ENCODE peak calls at places on chromosomes 13 and 19, in ten cellular contexts. L is chondrocyte; F is psoas muscle; R is stimulated activated CD8-positive, alpha-beta memory T cell treated with anti-CD3 and anti-CD28 coated beads, Interleukin-12 subunit alpha, Interleukin-12 subunit beta, amount 100 ng/mL, for 1 hour; D is colonic mucosa; E is activated T-helper 1 cell treated with anti-CD3 and anti-CD28 coated beads, Interleukin-12 subunit alpha, Interleukin-12 subunit beta, Interleukin-2, Interleukin-4 antibody, amounts not matched to agents 30 ng/mL and 10 ng/mL and 1 ng/mL, durations not matched to agents 14 hours and 24 hours and 36 hours; K is head of caudate nucleus; G is foreskin melanocyte; A is RCC 7860; Z is central memory CD4-positive, alpha-beta T cell. I is an unnamed sample.

GRCh38 chr19:34481861-34482379 is 362 bp downstream of the WTIP start:
- DNase-seq in L (peak; percentile 69), F (peak; percentile 52), R (no peak), D (no peak), E (no peak), K (no peak), G (no peak), A (no peak), Z (no peak), I (no peak)

GRCh38 chr19:45526143-45526542 is 18.9 kb downstream of the VASP start:
- DNase-seq in L (no peak), F (peak; percentile 88), R (no peak), D (peak; percentile 73), E (no peak), K (peak; percentile 57), G (peak; percentile 56), A (no peak), Z (no peak), I (peak; percentile 57)

GRCh38 chr13:101289764-101290163 is 126.5 kb downstream of the NALCN start:
- DNase-seq in L (no peak), F (no peak), R (no peak), D (no peak), E (no peak), K (peak; percentile 36), G (no peak), A (no peak), Z (peak; percentile 2), I (no peak)

GRCh38 chr19:3367572-3368440 is 1.4 kb downstream of the NFIC start:
- DNase-seq in L (no peak), F (peak; percentile 59), R (no peak), D (peak; percentile 53), E (no peak), K (no peak), G (no peak), A (no peak), Z (no peak), I (no peak)

GRCh38 chr13:111204438-111205177 is 89.5 kb downstream of the ARHGEF7 start:
- DNase-seq in L (no peak), F (peak; percentile 75), R (no peak), D (no peak), E (no peak), K (no peak), G (no peak), A (no peak), Z (no peak), I (no peak)

GRCh38 chr19:10961763-10962536 is 1.1 kb downstream of the SMARCA4 start:
- DNase-seq in L (no peak), F (no peak), R (no peak), D (no peak), E (no peak), K (no peak), G (peak; percentile 11), A (no peak), Z (peak; percentile 7), I (no peak)

GRCh38 chr19:45340899-45341453 is 426 bp downstream of the KLC3 start:
- DNase-seq in L (no peak), F (no peak), R (no peak), D (no peak), E (no peak), K (no peak), G (peak; percentile 8), A (no peak), Z (no peak), I (no peak)

GRCh38 chr19:17974551-17974950 is 7.6 kb downstream of the KCNN1 start:
- DNase-seq in L (no peak), F (no peak), R (no peak), D (no peak), E (no peak), K (no peak), G (no peak), A (no peak), Z (no peak), I (no peak)

GRCh38 chr13:59012731-59013130 is 1151.0 kb downstream of the DIAPH3 start:
- DNase-seq in L (no peak), F (no peak), R (no peak), D (no peak), E (no peak), K (no peak), G (no peak), A (no peak), Z (no peak), I (no peak)

GRCh38 chr13:52162279-52163101 is 3.1 kb upstream of the NEK3 start:
- DNase-seq in L (no peak), F (no peak), R (no peak), D (no peak), E (no peak), K (no peak), G (peak; percentile 86), A (peak; percentile 67), Z (no peak), I (no peak)

GRCh38 chr13:27007166-27007565 is 164.4 kb downstream of the USP12 start:
- DNase-seq in L (no peak), F (no peak), R (no peak), D (peak; percentile 17), E (no peak), K (peak; percentile 27), G (no peak), A (no peak), Z (no peak), I (no peak)

GRCh38 chr13:30846311-30846710 is 59.8 kb upstream of the MEDAG start:
- DNase-seq in L (no peak), F (no peak), R (no peak), D (no peak), E (no peak), K (no peak), G (no peak), A (peak; percentile 43), Z (no peak), I (no peak)

GRCh38 chr13:34065915-34066314 is 248.0 kb downstream of the RFC3 start:
- DNase-seq in L (no peak), F (no peak), R (no peak), D (no peak), E (no peak), K (no peak), G (no peak), A (no peak), Z (no peak), I (no peak)